ENCODE peak calls at places on chromosome 22, in four cellular contexts. One of them, this sample, is unnamed.

GRCh38 chr22:39081557-39081956 is 4.5 kb downstream of the APOBEC3G start:
- DNase-seq in A549: no peak
- DNase-seq in HepG2: no peak
- DNase-seq in GM12878: no peak
- DNase-seq in this sample: no peak

GRCh38 chr22:44711701-44712100 is 9.7 kb downstream of the PRR5 start:
- DNase-seq in A549: no peak
- DNase-seq in HepG2: no peak
- DNase-seq in GM12878: no peak
- DNase-seq in this sample: no peak

GRCh38 chr22:36486619-36487384 is 5.4 kb upstream of the TXN2 start:
- DNase-seq in A549: peak; percentile 49
- DNase-seq in HepG2: peak; percentile 53
- DNase-seq in GM12878: no peak
- DNase-seq in this sample: peak; percentile 22

GRCh38 chr22:45511847-45512261 is 9.2 kb downstream of the FBLN1 start:
- DNase-seq in A549: no peak
- DNase-seq in HepG2: no peak
- DNase-seq in GM12878: no peak
- DNase-seq in this sample: no peak

GRCh38 chr22:34696557-34696956 is 369.4 kb upstream of the ISX start:
- DNase-seq in A549: no peak
- DNase-seq in HepG2: no peak
- DNase-seq in GM12878: no peak
- DNase-seq in this sample: no peak

GRCh38 chr22:25053153-25053805 is 100.8 kb downstream of the KIAA1671 start:
- DNase-seq in A549: no peak
- DNase-seq in HepG2: peak; percentile 63
- DNase-seq in GM12878: no peak
- DNase-seq in this sample: no peak

GRCh38 chr22:19757985-19758895 is 2.3 kb upstream of the TBX1 start:
- DNase-seq in A549: no peak
- DNase-seq in HepG2: no peak
- DNase-seq in GM12878: no peak
- DNase-seq in this sample: no peak

GRCh38 chr22:45887202-45888131 is 89.5 kb downstream of the WNT7B start:
- DNase-seq in A549: no peak
- DNase-seq in HepG2: no peak
- DNase-seq in GM12878: no peak
- DNase-seq in this sample: no peak

GRCh38 chr22:24392218-24392931 is 35.0 kb upstream of the ADORA2A start:
- DNase-seq in A549: no peak
- DNase-seq in HepG2: no peak
- DNase-seq in GM12878: no peak
- DNase-seq in this sample: no peak

GRCh38 chr22:45497746-45498145 is 4.9 kb upstream of the FBLN1 start:
- DNase-seq in A549: no peak
- DNase-seq in HepG2: no peak
- DNase-seq in GM12878: no peak
- DNase-seq in this sample: no peak

GRCh38 chr22:37220543-37220968 is 8.3 kb upstream of the SSTR3 start:
- DNase-seq in A549: no peak
- DNase-seq in HepG2: no peak
- DNase-seq in GM12878: no peak
- DNase-seq in this sample: no peak

GRCh38 chr22:24969588-24970301 is 17.2 kb downstream of the KIAA1671 start:
- DNase-seq in A549: no peak
- DNase-seq in HepG2: peak; percentile 60
- DNase-seq in GM12878: no peak
- DNase-seq in this sample: no peak

GRCh38 chr22:44112191-44112590 is 68.5 kb upstream of the PARVG start:
- DNase-seq in A549: no peak
- DNase-seq in HepG2: no peak
- DNase-seq in GM12878: no peak
- DNase-seq in this sample: no peak

GRCh38 chr22:24068377-24068680 is 57.2 kb downstream of the CABIN1 start:
- DNase-seq in A549: no peak
- DNase-seq in HepG2: no peak
- DNase-seq in GM12878: no peak
- DNase-seq in this sample: peak; percentile 10

GRCh38 chr22:19879651-19879995 is 24.9 kb upstream of the GNB1L start:
- DNase-seq in A549: no peak
- DNase-seq in HepG2: no peak
- DNase-seq in GM12878: no peak
- DNase-seq in this sample: no peak

GRCh38 chr22:45516163-45516562 is 13.5 kb downstream of the FBLN1 start:
- DNase-seq in A549: no peak
- DNase-seq in HepG2: no peak
- DNase-seq in GM12878: no peak
- DNase-seq in this sample: no peak

GRCh38 chr22:44924724-44925123 is 85.1 kb downstream of the PHF21B start:
- DNase-seq in A549: no peak
- DNase-seq in HepG2: no peak
- DNase-seq in GM12878: no peak
- DNase-seq in this sample: no peak

GRCh38 chr22:36320553-36320952 is 67.2 kb downstream of the MYH9 start:
- DNase-seq in A549: no peak
- DNase-seq in HepG2: no peak
- DNase-seq in GM12878: no peak
- DNase-seq in this sample: no peak

GRCh38 chr22:39177456-39177775 is 24.9 kb upstream of the CBX7 start:
- DNase-seq in A549: no peak
- DNase-seq in HepG2: no peak
- DNase-seq in GM12878: no peak
- DNase-seq in this sample: no peak

GRCh38 chr22:40436460-40437431 is 66.4 kb downstream of the SGSM3 start:
- DNase-seq in A549: peak; percentile 70
- DNase-seq in HepG2: peak; percentile 41
- DNase-seq in GM12878: peak; percentile 88
- DNase-seq in this sample: peak; percentile 66

GRCh38 chr22:39214383-39215069 is 30.3 kb downstream of the PDGFB start:
- DNase-seq in A549: peak; percentile 21
- DNase-seq in HepG2: peak; percentile 58
- DNase-seq in GM12878: no peak
- DNase-seq in this sample: no peak

GRCh38 chr22:43263645-43264514 is 76.9 kb upstream of the TTLL12 start:
- DNase-seq in A549: no peak
- DNase-seq in HepG2: peak; percentile 64
- DNase-seq in GM12878: peak; percentile 85
- DNase-seq in this sample: peak; percentile 89

GRCh38 chr22:29641052-29641780 is 37.8 kb downstream of the NF2 start:
- DNase-seq in A549: no peak
- DNase-seq in HepG2: no peak
- DNase-seq in GM12878: no peak
- DNase-seq in this sample: no peak

GRCh38 chr22:43535336-43535735 is 123.5 kb downstream of the MPPED1 start:
- DNase-seq in A549: no peak
- DNase-seq in HepG2: no peak
- DNase-seq in GM12878: no peak
- DNase-seq in this sample: no peak

GRCh38 chr22:24059121-24059520 is 48.0 kb downstream of the CABIN1 start:
- DNase-seq in A549: no peak
- DNase-seq in HepG2: no peak
- DNase-seq in GM12878: no peak
- DNase-seq in this sample: no peak

GRCh38 chr22:21815357-21815756 is 52.1 kb downstream of the MAPK1 start:
- DNase-seq in A549: no peak
- DNase-seq in HepG2: no peak
- DNase-seq in GM12878: no peak
- DNase-seq in this sample: no peak

GRCh38 chr22:36191106-36191836 is 10.3 kb downstream of the APOL4 start:
- DNase-seq in A549: no peak
- DNase-seq in HepG2: no peak
- DNase-seq in GM12878: no peak
- DNase-seq in this sample: no peak

GRCh38 chr22:43334378-43334777 is 8.8 kb downstream of the SCUBE1 start:
- DNase-seq in A549: no peak
- DNase-seq in HepG2: no peak
- DNase-seq in GM12878: no peak
- DNase-seq in this sample: no peak

GRCh38 chr22:42769574-42770447 is 49.1 kb upstream of the A4GALT start:
- DNase-seq in A549: peak; percentile 51
- DNase-seq in HepG2: no peak
- DNase-seq in GM12878: peak; percentile 44
- DNase-seq in this sample: peak; percentile 59

GRCh38 chr22:43014062-43014875 is 680 bp downstream of the PACSIN2 start:
- DNase-seq in A549: no peak
- DNase-seq in HepG2: peak; percentile 32
- DNase-seq in GM12878: no peak
- DNase-seq in this sample: peak; percentile 48

GRCh38 chr22:24153959-24154358 is 27.3 kb upstream of the SUSD2 start:
- DNase-seq in A549: no peak
- DNase-seq in HepG2: no peak
- DNase-seq in GM12878: no peak
- DNase-seq in this sample: no peak

GRCh38 chr22:20472629-20473442 is 22.8 kb downstream of the KLHL22 start:
- DNase-seq in A549: no peak
- DNase-seq in HepG2: no peak
- DNase-seq in GM12878: no peak
- DNase-seq in this sample: no peak

GRCh38 chr22:28430656-28431055 is 249.0 kb downstream of the TTC28 start:
- DNase-seq in A549: no peak
- DNase-seq in HepG2: no peak
- DNase-seq in GM12878: no peak
- DNase-seq in this sample: no peak

GRCh38 chr22:26479792-26480610 is 3.6 kb downstream of the HPS4 start:
- DNase-seq in A549: no peak
- DNase-seq in HepG2: peak; percentile 82
- DNase-seq in GM12878: no peak
- DNase-seq in this sample: no peak

GRCh38 chr22:38135133-38135706 is 24.7 kb upstream of the BAIAP2L2 start:
- DNase-seq in A549: peak; percentile 56
- DNase-seq in HepG2: no peak
- DNase-seq in GM12878: no peak
- DNase-seq in this sample: no peak

GRCh38 chr22:27206001-27206746 is 548.8 kb downstream of the MIAT start:
- DNase-seq in A549: no peak
- DNase-seq in HepG2: no peak
- DNase-seq in GM12878: no peak
- DNase-seq in this sample: no peak

GRCh38 chr22:25021976-25022711 is 69.6 kb downstream of the KIAA1671 start:
- DNase-seq in A549: no peak
- DNase-seq in HepG2: no peak
- DNase-seq in GM12878: no peak
- DNase-seq in this sample: no peak

GRCh38 chr22:44130076-44130711 is 50.5 kb upstream of the PARVG start:
- DNase-seq in A549: no peak
- DNase-seq in HepG2: no peak
- DNase-seq in GM12878: no peak
- DNase-seq in this sample: no peak

GRCh38 chr22:33381531-33382406 is 323.6 kb upstream of the SYN3 start:
- DNase-seq in A549: peak; percentile 88
- DNase-seq in HepG2: no peak
- DNase-seq in GM12878: no peak
- DNase-seq in this sample: no peak

GRCh38 chr22:22943521-22944267 is 56.1 kb downstream of the IGLL5 start:
- DNase-seq in A549: no peak
- DNase-seq in HepG2: no peak
- DNase-seq in GM12878: no peak
- DNase-seq in this sample: peak; percentile 81
- TF ChIP-seq POLR2AphosphoS2 in A549: no peak
- TF ChIP-seq POLR2AphosphoS2 in HepG2: no peak
- TF ChIP-seq POLR2AphosphoS2 in GM12878: no peak
- TF ChIP-seq POLR2AphosphoS2 in this sample: no peak

GRCh38 chr22:31719850-31720471 is 30.0 kb downstream of the PRR14L start:
- DNase-seq in A549: no peak
- DNase-seq in HepG2: no peak
- DNase-seq in GM12878: no peak
- DNase-seq in this sample: no peak

GRCh38 chr22:31726692-31727091 is 23.2 kb downstream of the PRR14L start:
- DNase-seq in A549: no peak
- DNase-seq in HepG2: no peak
- DNase-seq in GM12878: no peak
- DNase-seq in this sample: no peak

GRCh38 chr22:31728857-31729256 is 21.1 kb downstream of the PRR14L start:
- DNase-seq in A549: no peak
- DNase-seq in HepG2: no peak
- DNase-seq in GM12878: no peak
- DNase-seq in this sample: no peak

GRCh38 chr22:31723699-31724098 is 26.2 kb downstream of the PRR14L start:
- DNase-seq in A549: no peak
- DNase-seq in HepG2: no peak
- DNase-seq in GM12878: no peak
- DNase-seq in this sample: no peak
- TF ChIP-seq POLR2AphosphoS2 in A549: no peak
- TF ChIP-seq POLR2AphosphoS2 in HepG2: no peak
- TF ChIP-seq POLR2AphosphoS2 in GM12878: no peak
- TF ChIP-seq POLR2AphosphoS2 in this sample: no peak

DNA sequence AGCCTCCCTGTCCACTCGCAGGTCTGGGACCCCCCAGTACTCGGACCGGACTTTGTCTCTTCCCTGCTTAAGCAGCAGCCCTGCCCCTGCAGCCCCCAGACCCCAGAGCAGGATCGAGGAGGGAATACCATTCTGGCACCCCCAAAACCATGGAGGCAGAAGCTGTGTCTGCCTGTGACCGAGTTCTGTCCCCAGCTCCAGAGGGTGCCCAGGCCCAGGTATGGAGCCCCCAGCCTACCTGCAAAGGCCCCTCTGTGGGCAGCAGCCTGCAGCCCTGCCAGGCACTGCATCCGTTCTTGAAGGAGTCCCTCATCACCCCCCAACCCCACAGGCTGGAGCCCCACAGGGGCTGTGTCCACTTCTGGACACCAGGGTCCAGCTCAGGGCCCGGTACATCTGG is 163.8 kb downstream of the BRD1 start:
- DNase-seq in A549: no peak
- DNase-seq in HepG2: no peak
- DNase-seq in GM12878: no peak
- DNase-seq in this sample: no peak
- TF ChIP-seq POLR2AphosphoS2 in A549: no peak
- TF ChIP-seq POLR2AphosphoS2 in HepG2: no peak
- TF ChIP-seq POLR2AphosphoS2 in GM12878: no peak
- TF ChIP-seq POLR2AphosphoS2 in this sample: no peak

GRCh38 chr22:50048066-50048765 is 9.9 kb downstream of the TTLL8 start:
- DNase-seq in A549: no peak
- DNase-seq in HepG2: no peak
- DNase-seq in GM12878: no peak
- DNase-seq in this sample: no peak
- TF ChIP-seq POLR2AphosphoS2 in A549: no peak
- TF ChIP-seq POLR2AphosphoS2 in HepG2: no peak
- TF ChIP-seq POLR2AphosphoS2 in GM12878: no peak
- TF ChIP-seq POLR2AphosphoS2 in this sample: no peak